ENCODE peak calls at places on chromosomes 4 and X, in five cellular contexts. S, R, F, V and A are unnamed samples. For H3K4me1 and H3K27me3, the result is how much of the 10 kb centered on the place peaks cover.

GRCh38 chrX:106302304-106302703 is 134.2 kb downstream of the PWWP3B start:
- DNase-seq in S (no peak), R (no peak), F (no peak), V (no peak), A (no peak)

GRCh38 chrX:51148848-51149247 is 183.8 kb upstream of the NUDT10 start:
- DNase-seq in S (no peak), R (peak), F (no peak), V (no peak), A (no peak)

GRCh38 chr4:123343400-123344060 is 53.1 kb upstream of the SPRY1 start:
- DNase-seq in S (no peak), R (no peak), F (no peak), V (no peak), A (no peak)

GRCh38 chr4:3276961-3277360 is 15.9 kb upstream of the RGS12 start:
- DNase-seq in S (no peak), R (no peak), F (no peak), V (peak), A (no peak)

GRCh38 chr4:113384600-113384999 is 335.1 kb downstream of the ANK2 start:
- DNase-seq in S (no peak), R (no peak), F (no peak), V (no peak), A (no peak)

GRCh38 chrX:17616936-17617335 is 120.4 kb upstream of the SCML1 start:
- DNase-seq in S (no peak), R (peak), F (no peak), V (no peak), A (no peak)

GRCh38 chr4:5199142-5199541 is 147.9 kb downstream of the STK32B start:
- DNase-seq in S (no peak), R (no peak), F (no peak), V (no peak), A (no peak)

GRCh38 chrX:11298600-11298999 is 5.4 kb downstream of the AMELX start:
- DNase-seq in S (no peak), R (no peak), F (no peak), V (no peak), A (no peak)

GRCh38 chr4:94431388-94431787 is 20.4 kb upstream of the PDLIM5 start:
- DNase-seq in S (no peak), R (no peak), F (no peak), V (no peak), A (no peak)

GRCh38 chr4:101201421-101201820 is 145.9 kb downstream of the PPP3CA start:
- DNase-seq in S (no peak), R (peak), F (no peak), V (no peak), A (no peak)

GRCh38 chrX:17527932-17528331 is 152.9 kb downstream of the NHS start:
- DNase-seq in S (no peak), R (no peak), F (no peak), V (no peak), A (no peak)

GRCh38 chr4:147831452-147832192 is 99.7 kb downstream of the ARHGAP10 start:
- DNase-seq in S (peak), R (no peak), F (no peak), V (peak), A (peak)

GRCh38 chr4:60805500-60806313 is 394.4 kb upstream of the ADGRL3 start:
- DNase-seq in S (no peak), R (peak), F (no peak), V (no peak), A (no peak)

GRCh38 chr4:169707958-169708643 is 49.6 kb downstream of the HPF1 start:
- DNase-seq in S (no peak), R (no peak), F (no peak), V (no peak), A (no peak)

GRCh38 chr4:29708473-29708872 is 1011.7 kb upstream of the PCDH7 start:
- DNase-seq in S (no peak), R (no peak), F (no peak), V (no peak), A (no peak)

GRCh38 chrX:134782796-134783195 is 124.5 kb upstream of the PLAC1 start:
- DNase-seq in S (no peak), R (peak), F (no peak), V (no peak), A (no peak)

GRCh38 chr4:102819588-102820365 is 7.6 kb downstream of the UBE2D3 start:
- DNase-seq in S (no peak), R (no peak), F (no peak), V (no peak), A (no peak)

GRCh38 chrX:69145714-69146113 is 19.5 kb downstream of the PJA1 start:
- DNase-seq in S (peak), R (no peak), F (no peak), V (no peak), A (no peak)

GRCh38 chrX:78555401-78555980 is 103.6 kb downstream of the RTL3 start:
- DNase-seq in S (no peak), R (no peak), F (no peak), V (no peak), A (no peak)

GRCh38 chrX:97102938-97103337 is 219.2 kb downstream of the RPA4 start:
- DNase-seq in S (no peak), R (no peak), F (no peak), V (no peak), A (no peak)

GRCh38 chr4:2832309-2832980 is 11.2 kb upstream of the ADD1 start:
- DNase-seq in S (peak), R (no peak), F (peak), V (no peak), A (no peak)

GRCh38 chr4:159150838-159151390 is 48.0 kb downstream of the RAPGEF2 start:
- DNase-seq in S (no peak), R (no peak), F (no peak), V (no peak), A (no peak)

GRCh38 chrX:11188664-11189063 is 77.5 kb downstream of the HCCS start:
- DNase-seq in S (no peak), R (no peak), F (no peak), V (no peak), A (no peak)

GRCh38 chr4:3797831-3798500 is 31.8 kb downstream of the ADRA2C start:
- DNase-seq in S (no peak), R (no peak), F (no peak), V (no peak), A (no peak)

GRCh38 chr4:2842667-2843022 is 999 bp upstream of the ADD1 start:
- DNase-seq in S (no peak), R (no peak), F (no peak), V (no peak), A (no peak)

GRCh38 chrX:75156537-75156945 is 458 bp upstream of the ABCB7 start:
- DNase-seq in S (no peak), R (no peak), F (no peak), V (no peak), A (no peak)

GRCh38 chr4:185002784-185003183 is 15.5 kb upstream of the HELT start:
- DNase-seq in S (peak), R (no peak), F (no peak), V (no peak), A (no peak)

GRCh38 chr4:136302566-136302965 is 1229.7 kb downstream of the PCDH18 start:
- DNase-seq in S (no peak), R (no peak), F (no peak), V (no peak), A (no peak)

GRCh38 chrX:130108647-130109428 is 1.5 kb downstream of the ELF4 start:
- DNase-seq in S (no peak), R (no peak), F (peak), V (no peak), A (no peak)

GRCh38 chrX:152912121-152912520 is 14.3 kb downstream of the ZNF185 start:
- DNase-seq in S (no peak), R (peak), F (no peak), V (no peak), A (no peak)

GRCh38 chr4:154009795-154010194 is 220.9 kb upstream of the SFRP2 start:
- DNase-seq in S (no peak), R (no peak), F (no peak), V (no peak), A (no peak)

GRCh38 chrX:25006586-25007058 is 9.1 kb downstream of the ARX start:
- DNase-seq in S (no peak), R (no peak), F (no peak), V (no peak), A (no peak)

GRCh38 chr4:26281876-26282275 is 38.9 kb upstream of the RBPJ start:
- DNase-seq in S (no peak), R (no peak), F (no peak), V (no peak), A (no peak)

GRCh38 chrX:40177942-40178715 is 80.4 kb upstream of the BCOR start:
- DNase-seq in S (no peak), R (no peak), F (no peak), V (no peak), A (no peak)

DNA sequence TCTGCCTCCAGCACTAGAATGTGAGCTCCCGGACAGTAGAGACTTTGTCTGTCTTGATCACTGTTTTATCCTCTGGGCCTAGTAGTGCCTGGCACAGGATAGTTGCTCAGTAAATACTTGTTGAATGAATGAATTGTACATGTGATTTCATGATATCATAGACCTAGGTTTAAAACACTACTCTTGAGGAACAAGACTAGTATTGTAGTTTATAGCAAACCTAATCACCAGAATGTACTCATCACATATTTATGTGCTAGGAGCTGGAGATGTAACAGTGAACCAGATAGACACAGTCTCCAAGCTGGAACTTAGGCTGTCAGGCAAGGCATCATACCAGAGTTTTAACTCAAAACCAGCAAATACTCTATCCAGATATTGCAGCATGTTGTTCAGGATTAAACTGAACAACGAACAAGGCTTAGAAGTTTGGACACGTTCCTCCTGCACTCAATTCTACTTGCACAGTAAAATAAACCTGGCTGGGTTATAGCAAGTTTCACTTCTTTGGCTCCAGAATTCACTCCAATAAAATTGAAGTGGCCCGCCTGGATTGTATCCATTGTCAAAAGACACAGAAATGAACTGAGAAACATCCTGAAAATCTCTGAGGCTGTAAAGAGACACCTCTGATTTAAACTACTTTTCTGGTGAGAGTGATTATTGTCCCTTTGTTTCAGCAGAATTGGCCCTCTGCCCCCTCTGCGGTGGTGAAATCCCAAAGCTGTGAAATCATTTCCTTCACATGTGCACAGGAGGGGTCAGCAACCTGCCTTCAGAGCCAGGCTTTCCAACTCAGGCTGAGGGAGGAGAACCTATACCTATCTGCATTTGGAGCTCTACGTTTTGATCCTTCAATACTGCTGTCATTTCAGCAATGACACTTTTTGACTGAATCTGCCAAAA is 23.2 kb downstream of the GAB3 start:
- DNase-seq in S (peak), R (no peak), F (peak), V (peak), A (peak)
- H3K4me1 ChIP-seq in S (under half), R (under half), F (half or more), V (under half), A (under half)

DNA sequence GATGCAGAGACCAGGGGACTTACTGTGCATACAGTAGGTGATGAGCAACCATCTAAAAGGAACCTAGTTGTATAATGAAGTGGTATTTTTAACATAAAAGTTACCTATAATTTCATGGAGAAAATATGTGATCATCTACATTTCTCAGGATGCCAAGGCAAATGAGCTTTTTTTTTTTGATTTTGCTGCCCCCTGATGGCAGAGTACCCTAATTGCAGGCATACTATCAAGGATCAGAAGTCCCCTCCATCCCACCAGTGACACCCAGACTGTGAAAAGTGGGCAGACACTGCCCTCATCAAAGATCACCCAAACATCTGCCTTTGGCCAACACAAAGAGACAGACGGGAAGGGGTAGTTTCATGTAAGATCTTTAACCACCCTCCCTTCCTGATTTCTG is 9.6 kb upstream of the ABLIM2 start:
- DNase-seq in S (no peak), R (no peak), F (no peak), V (no peak), A (no peak)
- TF ChIP-seq CTCF in S (no peak), R (peak), F (peak), V (no peak), A (no peak)

GRCh38 chr4:54232151-54232688 is 3.1 kb downstream of the PDGFRA start:
- DNase-seq in S (no peak), R (peak), F (no peak), V (peak), A (no peak)
- H3K27me3 ChIP-seq in S (half or more), R (under half), F (half or more), V (under half), A (under half)

GRCh38 chrX:139078761-139079160 is 367.2 kb upstream of the FGF13 start:
- DNase-seq in S (no peak), R (no peak), F (no peak), V (no peak), A (no peak)

GRCh38 chrX:139077303-139078131 is 366.0 kb upstream of the FGF13 start:
- DNase-seq in S (no peak), R (no peak), F (no peak), V (no peak), A (no peak)

GRCh38 chrX:139079789-139080188 is 368.3 kb upstream of the FGF13 start:
- DNase-seq in S (no peak), R (no peak), F (no peak), V (no peak), A (no peak)

GRCh38 chrX:139081965-139082364 is 370.4 kb upstream of the FGF13 start:
- DNase-seq in S (no peak), R (peak), F (no peak), V (no peak), A (no peak)

DNA sequence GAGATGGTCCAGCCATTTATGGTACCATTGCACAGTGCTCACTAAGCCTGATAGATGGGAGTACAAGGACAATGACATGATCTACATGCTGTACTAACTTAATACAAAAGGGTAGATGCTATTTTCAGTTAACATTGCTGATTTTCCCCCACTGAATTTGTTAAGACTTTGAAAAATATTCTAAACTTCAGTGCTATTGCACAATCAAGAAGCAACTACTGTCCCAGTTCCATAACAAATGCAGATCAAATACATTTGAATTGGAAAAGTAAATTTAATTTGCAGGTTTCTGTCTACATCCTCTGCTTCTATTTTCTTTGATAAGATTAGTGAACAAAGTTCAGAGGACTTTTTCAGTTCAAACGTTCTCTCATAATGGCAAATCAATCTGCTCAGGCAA is 366.8 kb upstream of the FGF13 start:
- DNase-seq in S (no peak), R (no peak), F (no peak), V (no peak), A (no peak)
- H3K4me1 ChIP-seq in S (under half), R (under half), F (under half), V (under half), A (under half)

DNA sequence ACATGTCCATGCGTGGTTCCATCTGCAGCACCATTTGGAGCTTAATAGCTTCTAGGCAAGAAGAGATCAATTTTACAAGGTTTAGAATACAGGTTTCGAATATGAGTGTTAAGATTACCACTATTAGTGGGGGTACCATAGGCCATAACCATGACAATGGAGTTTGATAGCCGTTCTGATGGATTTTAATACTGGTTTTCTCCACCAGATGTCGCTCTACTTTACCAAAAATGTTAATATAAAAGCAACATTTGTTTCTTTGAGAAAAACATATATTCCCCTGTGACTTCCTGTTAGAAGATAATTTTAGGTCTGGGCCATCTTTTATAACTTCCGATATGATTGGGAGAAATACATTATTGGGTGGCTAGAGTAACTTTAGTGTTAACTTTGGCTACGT is 499.7 kb upstream of the POU3F4 start:
- DNase-seq in S (no peak), R (no peak), F (no peak), V (no peak), A (no peak)
- TF ChIP-seq CTCF in S (no peak), R (no peak), F (no peak), V (no peak), A (peak)

GRCh38 chrX:103187953-103188475 is 26.9 kb upstream of the BEX4 start:
- DNase-seq in S (no peak), R (no peak), F (no peak), V (no peak), A (no peak)

DNA sequence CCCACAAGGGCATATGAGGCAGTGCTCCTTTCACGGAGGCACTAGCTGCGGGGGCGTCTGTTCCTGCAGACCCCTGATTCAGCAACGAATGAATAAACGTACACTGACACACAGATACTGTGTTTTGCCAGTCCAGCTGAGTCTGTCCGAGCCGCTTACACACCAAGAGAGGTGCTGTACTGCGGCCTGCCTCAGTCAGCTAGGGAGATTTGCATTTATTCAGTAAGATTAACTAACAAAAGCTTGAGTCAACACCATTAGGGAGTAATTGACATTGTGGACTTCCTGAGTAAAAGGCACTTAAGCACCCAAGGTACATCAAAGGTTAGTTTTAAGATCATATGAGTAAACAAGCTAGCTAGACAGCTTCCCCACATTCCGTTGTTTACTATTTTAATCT is 31.0 kb upstream of the BEX4 start:
- DNase-seq in S (no peak), R (no peak), F (no peak), V (no peak), A (no peak)
- H3K27me3 ChIP-seq in S (under half), R (under half), F (under half), V (half or more), A (under half)

DNA sequence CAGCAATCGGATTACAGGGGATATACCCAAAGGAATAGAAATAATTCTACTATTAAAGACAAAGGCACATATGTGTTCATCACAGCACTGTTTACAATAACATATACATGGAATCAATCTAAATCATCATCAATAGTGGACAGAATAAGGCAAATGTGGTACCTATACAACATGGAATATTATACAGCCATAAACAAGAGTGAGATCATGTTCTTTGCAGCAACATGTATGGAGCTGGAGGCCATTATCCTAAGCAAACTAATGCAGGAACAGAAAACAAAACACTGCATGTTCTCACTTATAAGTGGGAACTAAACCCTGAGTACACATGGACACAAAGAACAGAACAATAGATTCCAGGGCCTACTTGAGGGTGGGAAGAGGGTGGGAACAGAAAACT is 163.2 kb downstream of the CFAP299 start:
- DNase-seq in S (no peak), R (no peak), F (no peak), V (no peak), A (no peak)
- H3K4me1 ChIP-seq in S (under half), R (under half), F (under half), V (under half), A (under half)

GRCh38 chr4:145179201-145179860 is 1.1 kb downstream of the OTUD4 start:
- DNase-seq in S (peak), R (peak), F (peak), V (peak), A (no peak)
- TF ChIP-seq CTCF in S (no peak), R (no peak), F (no peak), V (no peak), A (no peak)

GRCh38 chrX:1027680-1028079 is 184.8 kb downstream of the CRLF2 start:
- DNase-seq in S (no peak), R (no peak), F (no peak), V (no peak), A (no peak)
- H3K27me3 ChIP-seq in S (under half), R (under half), F (under half), V (under half), A (under half)

GRCh38 chr4:7627251-7628250 is 192.8 kb upstream of the PSAPL1 start:
- DNase-seq in S (no peak), R (no peak), F (no peak), V (no peak), A (no peak)
- H3K4me1 ChIP-seq in S (under half), R (under half), F (under half), V (under half), A (under half)